ENCODE peak calls at places on chromosomes 6 and 20, in ten cellular contexts. H is GM06990; S is dermis microvascular lymphatic vessel endothelial cell; V is EL; T is NCI-H1092 treated with DMSO at 0.1 percent for 48 hours; G is naive thymus-derived CD4-positive, alpha-beta T cell; J is tibial nerve; O is fibroblast of mammary gland; U is T-helper 1 cell; Q is A673. N is an unnamed sample.

GRCh38 chr6:169700296-169700695 is 1.5 kb downstream of the WDR27 start:
- DNase-seq in H (no peak), S (no peak), V (peak; percentile 53), T (no peak), G (no peak), J (no peak), O (peak; percentile 22), U (no peak), Q (peak; percentile 15), N (peak; percentile 16)

GRCh38 chr6:33914519-33915120 is 110.8 kb upstream of the MLN start:
- DNase-seq in H (no peak), S (no peak), V (no peak), T (no peak), G (no peak), J (no peak), O (no peak), U (no peak), Q (peak; percentile 10), N (no peak)

GRCh38 chr20:32184953-32185603 is 22.5 kb downstream of the PLAGL2 start:
- DNase-seq in H (no peak), S (no peak), V (no peak), T (no peak), G (no peak), J (no peak), O (no peak), U (no peak), Q (no peak), N (no peak)

GRCh38 chr6:141483561-141484061 is 649.1 kb upstream of the GJE1 start:
- DNase-seq in H (peak; percentile 64), S (peak; percentile 23), V (peak; percentile 95), T (peak; percentile 84), G (no peak), J (no peak), O (peak; percentile 100), U (peak; percentile 25), Q (peak; percentile 93), N (peak; percentile 64)

GRCh38 chr6:446418-447366 is 55.1 kb downstream of the IRF4 start:
- DNase-seq in H (peak; percentile 41), S (peak; percentile 18), V (no peak), T (no peak), G (no peak), J (no peak), O (no peak), U (peak; percentile 49), Q (no peak), N (no peak)

GRCh38 chr6:148388477-148388876 is 45.8 kb downstream of the SASH1 start:
- DNase-seq in H (no peak), S (no peak), V (no peak), T (no peak), G (no peak), J (no peak), O (no peak), U (no peak), Q (no peak), N (no peak)

GRCh38 chr20:4819901-4820300 is 98.2 kb downstream of the PRND start:
- DNase-seq in H (no peak), S (no peak), V (no peak), T (no peak), G (no peak), J (no peak), O (no peak), U (no peak), Q (no peak), N (no peak)

GRCh38 chr6:108363756-108364356 is 69.0 kb downstream of the AFG1L start:
- DNase-seq in H (no peak), S (no peak), V (no peak), T (no peak), G (no peak), J (no peak), O (no peak), U (no peak), Q (peak; percentile 37), N (no peak)

GRCh38 chr6:146827216-146827928 is 228.6 kb downstream of the ADGB start:
- DNase-seq in H (no peak), S (no peak), V (no peak), T (no peak), G (no peak), J (no peak), O (no peak), U (no peak), Q (no peak), N (no peak)

GRCh38 chr6:158143700-158144099 is 24.4 kb downstream of the SERAC1 start:
- DNase-seq in H (no peak), S (no peak), V (peak; percentile 26), T (no peak), G (no peak), J (no peak), O (peak; percentile 49), U (no peak), Q (peak; percentile 40), N (peak; percentile 51)

GRCh38 chr6:21166754-21167153 is 426.8 kb upstream of the SOX4 start:
- DNase-seq in H (no peak), S (no peak), V (no peak), T (no peak), G (no peak), J (no peak), O (no peak), U (no peak), Q (no peak), N (no peak)

GRCh38 chr20:37265152-37265551 is 3.5 kb upstream of the GHRH start:
- DNase-seq in H (peak; percentile 33), S (no peak), V (no peak), T (no peak), G (no peak), J (no peak), O (no peak), U (no peak), Q (no peak), N (no peak)

GRCh38 chr20:37209661-37210314 is 30.4 kb upstream of the MROH8 start:
- DNase-seq in H (no peak), S (no peak), V (no peak), T (no peak), G (no peak), J (no peak), O (peak; percentile 16), U (no peak), Q (no peak), N (no peak)

GRCh38 chr6:119308994-119309657 is 40.4 kb downstream of the MAN1A1 start:
- DNase-seq in H (no peak), S (no peak), V (no peak), T (no peak), G (no peak), J (no peak), O (peak; percentile 80), U (no peak), Q (peak; percentile 5), N (peak; percentile 92)

GRCh38 chr6:27503436-27504030 is 30.6 kb upstream of the ZNF184 start:
- DNase-seq in H (peak; percentile 72), S (peak; percentile 67), V (peak; percentile 75), T (peak; percentile 17), G (peak; percentile 73), J (peak; percentile 31), O (peak; percentile 83), U (peak; percentile 59), Q (peak; percentile 85), N (peak; percentile 74)

GRCh38 chr6:77341058-77341986 is 122.0 kb downstream of the HTR1B start:
- DNase-seq in H (no peak), S (no peak), V (peak; percentile 8), T (no peak), G (no peak), J (no peak), O (no peak), U (no peak), Q (no peak), N (no peak)

GRCh38 chr6:20438462-20439070 is 36.9 kb downstream of the E2F3 start:
- DNase-seq in H (no peak), S (no peak), V (no peak), T (no peak), G (no peak), J (no peak), O (no peak), U (no peak), Q (peak; percentile 7), N (peak; percentile 99)

GRCh38 chr6:133707456-133707855 is 181.5 kb upstream of the TCF21 start:
- DNase-seq in H (no peak), S (no peak), V (peak; percentile 91), T (no peak), G (no peak), J (no peak), O (peak; percentile 96), U (no peak), Q (peak; percentile 14), N (peak; percentile 44)

GRCh38 chr6:87929843-87930288 is 117.8 kb upstream of the SPACA1 start:
- DNase-seq in H (peak; percentile 63), S (peak; percentile 57), V (peak; percentile 79), T (peak; percentile 68), G (peak; percentile 27), J (peak; percentile 76), O (peak; percentile 83), U (peak; percentile 31), Q (peak; percentile 86), N (peak; percentile 92)

N was measured in NCI-H69.